ENCODE peak calls at places on chromosomes 3 and 15, in nine cellular contexts. M, K, B, U, W, P, S, I and Z are unnamed samples.
A peak's percentile ranks its signal among the peaks of the same experiment; 100 is the strongest.

GRCh38 chr15:39479916-39480315 is 101.0 kb upstream of the THBS1 start:
- DNase-seq in W (no peak), P (no peak), B (no peak), M (no peak), I (no peak), K (no peak), U (no peak), S (no peak), Z (no peak)

GRCh38 chr3:9279959-9280358 is 30.5 kb upstream of the SRGAP3 start:
- DNase-seq in B (no peak), U (no peak), P (no peak), I (no peak), K (no peak), S (peak; percentile 29), M (peak; percentile 66), W (no peak), Z (no peak)

GRCh38 chr3:56125358-56126005 is 342.8 kb downstream of the ERC2 start:
- DNase-seq in S (no peak), K (no peak), P (no peak), W (no peak), M (peak; percentile 81), U (no peak), B (peak; percentile 33), I (no peak), Z (no peak)

GRCh38 chr3:134029734-134030381 is at the start of gene SLCO2A1:
- DNase-seq in W (no peak), K (no peak), M (peak; percentile 53), B (peak; percentile 21), P (peak; percentile 27), I (no peak), S (no peak), U (no peak), Z (peak; percentile 56)

GRCh38 chr15:28995193-28995592 is 109.4 kb downstream of the APBA2 start:
- DNase-seq in S (peak; percentile 63), I (no peak), B (no peak), P (no peak), K (no peak), M (no peak), U (no peak), W (no peak), Z (no peak)

GRCh38 chr15:61951949-61952348 is 108.3 kb downstream of the VPS13C start:
- DNase-seq in I (no peak), M (peak; percentile 21), P (no peak), U (no peak), S (no peak), B (no peak), W (no peak), K (no peak), Z (no peak)

GRCh38 chr3:116000315-116000714 is 377.0 kb downstream of the GAP43 start:
- DNase-seq in B (no peak), I (no peak), K (no peak), S (peak; percentile 1), P (peak; percentile 8), M (peak; percentile 88), U (no peak), W (no peak), Z (no peak)

GRCh38 chr15:63436872-63437375 is 55.3 kb upstream of the CA12 start:
- DNase-seq in P (no peak), K (no peak), W (peak; percentile 39), I (no peak), U (no peak), B (peak; percentile 76), M (peak; percentile 92), S (peak; percentile 71), Z (peak; percentile 83)

GRCh38 chr15:34708422-34708821 is 46.4 kb downstream of the GJD2 start:
- DNase-seq in B (no peak), P (peak; percentile 46), S (no peak), K (no peak), W (no peak), I (no peak), M (peak; percentile 78), U (no peak), Z (no peak)

GRCh38 chr15:80490431-80490990 is 86.3 kb downstream of the ARNT2 start:
- DNase-seq in I (no peak), B (no peak), P (no peak), M (peak; percentile 69), S (no peak), U (no peak), K (no peak), W (no peak), Z (no peak)

GRCh38 chr3:73808862-73809509 is 184.2 kb upstream of the PDZRN3 start:
- DNase-seq in U (no peak), S (no peak), P (no peak), B (no peak), M (no peak), I (no peak), W (no peak), K (no peak), Z (no peak)

GRCh38 chr15:70474682-70475438 is 288.5 kb downstream of the UACA start:
- DNase-seq in P (peak; percentile 87), W (peak; percentile 60), U (peak; percentile 54), S (no peak), M (peak; percentile 87), B (peak; percentile 88), I (no peak), K (no peak), Z (peak; percentile 74)

GRCh38 chr3:63976166-63976861 is 47.0 kb downstream of the PSMD6 start:
- DNase-seq in U (no peak), B (no peak), S (no peak), W (no peak), K (no peak), I (no peak), P (no peak), M (peak; percentile 95), Z (no peak)

GRCh38 chr3:191848818-191849217 is 387.9 kb downstream of the PYDC2 start:
- DNase-seq in M (no peak), I (no peak), K (no peak), S (no peak), B (no peak), P (no peak), U (no peak), W (no peak), Z (no peak)

GRCh38 chr3:198071602-198072285 is 111.7 kb downstream of the LMLN start:
- DNase-seq in K (no peak), W (no peak), B (no peak), P (peak; percentile 61), S (peak; percentile 33), U (peak; percentile 65), I (no peak), M (peak; percentile 81), Z (no peak)

GRCh38 chr3:63611382-63611781 is 41.1 kb upstream of the SNTN start:
- DNase-seq in B (no peak), M (peak; percentile 22), U (no peak), W (no peak), S (no peak), K (no peak), P (no peak), I (no peak), Z (no peak)

GRCh38 chr3:100103558-100104441 is 10.5 kb downstream of the FILIP1L start:
- DNase-seq in S (no peak), I (no peak), W (no peak), B (no peak), M (peak; percentile 94), U (no peak), K (no peak), P (no peak), Z (no peak)

GRCh38 chr3:60810876-60811275 is 440.4 kb downstream of the FHIT start:
- DNase-seq in P (no peak), I (no peak), W (no peak), U (no peak), K (no peak), B (no peak), S (no peak), M (no peak), Z (no peak)

GRCh38 chr3:24608701-24609387 is 114.2 kb upstream of the THRB start:
- DNase-seq in W (no peak), P (no peak), S (no peak), B (peak; percentile 17), U (no peak), I (no peak), K (no peak), M (no peak), Z (no peak)

GRCh38 chr15:25724899-25725298 is 138.2 kb downstream of the ATP10A start:
- DNase-seq in I (no peak), M (no peak), K (no peak), B (no peak), W (no peak), P (no peak), U (no peak), S (no peak), Z (no peak)

GRCh38 chr3:9732080-9732752 is 681 bp downstream of the BRPF1 start:
- DNase-seq in P (no peak), M (peak; percentile 21), I (no peak), B (no peak), S (no peak), U (no peak), W (peak; percentile 41), K (no peak), Z (peak; percentile 51)

GRCh38 chr3:123936400-123936799 is 24.6 kb downstream of the CCDC14 start:
- DNase-seq in B (no peak), I (no peak), W (no peak), P (no peak), U (no peak), M (peak; percentile 71), S (no peak), K (no peak), Z (no peak)

GRCh38 chr3:50112462-50112861 is 23.7 kb downstream of the RBM5 start:
- DNase-seq in K (no peak), S (no peak), M (no peak), W (no peak), U (no peak), I (no peak), P (no peak), B (no peak), Z (no peak)

GRCh38 chr15:79736435-79737000 is 160.3 kb downstream of the MTHFS start:
- DNase-seq in M (no peak), P (no peak), K (no peak), B (no peak), U (no peak), W (no peak), S (no peak), I (no peak), Z (no peak)

GRCh38 chr15:68654786-68655560 is 76.2 kb downstream of the CORO2B start:
- DNase-seq in S (no peak), K (no peak), B (no peak), W (no peak), I (no peak), U (no peak), P (no peak), M (no peak), Z (no peak)

GRCh38 chr3:170717410-170718402 is 131.8 kb upstream of the SLC7A14 start:
- DNase-seq in W (no peak), U (no peak), P (no peak), K (no peak), S (no peak), I (no peak), M (peak; percentile 63), B (peak; percentile 40), Z (peak; percentile 50)

GRCh38 chr15:66569461-66570137 is 3.8 kb upstream of the LCTL start:
- DNase-seq in W (no peak), S (no peak), B (no peak), K (no peak), U (no peak), P (no peak), M (no peak), I (no peak), Z (no peak)

GRCh38 chr3:65912647-65913046 is 126.1 kb downstream of the MAGI1 start:
- DNase-seq in P (no peak), I (no peak), M (no peak), B (no peak), S (no peak), K (no peak), W (no peak), U (no peak), Z (no peak)

GRCh38 chr3:188531210-188531609 is 377.3 kb downstream of the LPP start:
- DNase-seq in P (no peak), S (no peak), I (no peak), K (no peak), W (no peak), M (peak; percentile 68), B (no peak), U (no peak), Z (no peak)

GRCh38 chr3:139935071-139935865 is at the start of gene CLSTN2:
- DNase-seq in U (no peak), M (peak; percentile 40), S (peak; percentile 33), P (no peak), K (no peak), B (peak; percentile 79), I (peak; percentile 23), W (no peak), Z (peak; percentile 84)

GRCh38 chr3:40268708-40269524 is 40.6 kb upstream of the EIF1B start:
- DNase-seq in B (no peak), M (no peak), I (no peak), P (no peak), S (no peak), W (no peak), U (no peak), K (no peak), Z (no peak)